ENCODE peak calls at places on chromosome 22, in four cellular contexts. L, H, A and Z are unnamed samples.

GRCh38 chr22:26768986-26769385 is 111.6 kb downstream of the MIAT start:
- DNase-seq in L (no peak), H (no peak), A (no peak), Z (peak; percentile 50)

GRCh38 chr22:39279170-39279850 is 34.5 kb upstream of the PDGFB start:
- DNase-seq in L (no peak), H (no peak), A (no peak), Z (no peak)

GRCh38 chr22:21073023-21073422 is 27.3 kb downstream of the LRRC74B start:
- DNase-seq in L (no peak), H (no peak), A (no peak), Z (no peak)

GRCh38 chr22:29773233-29773632 is 6.1 kb downstream of the UQCR10 start:
- DNase-seq in L (no peak), H (peak; percentile 80), A (no peak), Z (no peak)

GRCh38 chr22:30178180-30179126 is 68.1 kb downstream of the LIF start:
- DNase-seq in L (no peak), H (no peak), A (no peak), Z (no peak)

GRCh38 chr22:17549655-17550054 is 13.6 kb upstream of the SLC25A18 start:
- DNase-seq in L (no peak), H (no peak), A (no peak), Z (no peak)

GRCh38 chr22:37387793-37388192 is 39.5 kb downstream of the ELFN2 start:
- DNase-seq in L (no peak), H (no peak), A (no peak), Z (no peak)

GRCh38 chr22:37552560-37553163 is 7.6 kb upstream of the CDC42EP1 start:
- DNase-seq in L (no peak), H (no peak), A (peak; percentile 61), Z (peak; percentile 72)

GRCh38 chr22:29195964-29196666 is 9.6 kb upstream of the EMID1 start:
- DNase-seq in L (no peak), H (no peak), A (no peak), Z (no peak)

GRCh38 chr22:26979294-26979693 is 321.9 kb downstream of the MIAT start:
- DNase-seq in L (no peak), H (no peak), A (no peak), Z (no peak)

GRCh38 chr22:17910561-17911311 is 113.6 kb downstream of the MICAL3 start:
- DNase-seq in L (peak; percentile 92), H (peak; percentile 35), A (peak; percentile 88), Z (peak; percentile 88)

GRCh38 chr22:28031383-28031922 is 112.4 kb upstream of the PITPNB start:
- DNase-seq in L (peak; percentile 35), H (no peak), A (no peak), Z (no peak)

GRCh38 chr22:39527481-39527961 is 5.0 kb downstream of the RPS19BP1 start:
- DNase-seq in L (no peak), H (peak; percentile 19), A (no peak), Z (no peak)

DNA sequence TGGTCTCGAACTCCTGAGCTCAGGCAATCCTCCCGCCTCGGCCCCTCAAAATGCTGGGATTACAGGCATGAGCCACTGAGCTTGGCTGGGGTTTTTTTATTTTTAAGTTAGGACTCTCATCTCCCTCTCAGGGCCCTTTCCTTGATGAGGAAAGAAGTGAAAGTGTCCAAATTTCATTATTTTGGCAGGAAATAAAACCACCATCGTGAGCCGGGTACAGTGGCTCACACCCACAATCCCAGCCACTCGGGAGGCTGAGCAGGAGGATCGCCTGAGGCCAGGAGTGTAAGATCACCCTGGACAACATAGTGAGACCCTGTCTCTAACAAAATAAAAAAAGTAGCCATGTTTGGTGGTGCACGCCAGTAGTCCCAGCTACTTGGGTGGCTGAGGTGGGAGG is 99.4 kb downstream of the FBXO7 start:
- DNase-seq in L (peak; percentile 50), H (no peak), A (no peak), Z (no peak)
- H3K4me3 ChIP-seq in L (no peak overlapping the region), H (no peak overlapping the region), A (no peak overlapping the region), Z (no peak overlapping the region)

GRCh38 chr22:50276143-50276542 is 6.0 kb upstream of the MAPK11 start:
- DNase-seq in L (peak; percentile 91), H (peak; percentile 16), A (peak; percentile 51), Z (peak; percentile 67)
- TF ChIP-seq CTCF in L (peak; percentile 70), H (peak; percentile 63), A (peak; percentile 22), Z (no peak)

GRCh38 chr22:19467912-19468311 is 11.1 kb downstream of the UFD1 start:
- DNase-seq in L (no peak), H (no peak), A (no peak), Z (no peak)
- H3K4me3 ChIP-seq in L (no peak overlapping the region), H (no peak overlapping the region), A (no peak overlapping the region), Z (no peak overlapping the region)

DNA sequence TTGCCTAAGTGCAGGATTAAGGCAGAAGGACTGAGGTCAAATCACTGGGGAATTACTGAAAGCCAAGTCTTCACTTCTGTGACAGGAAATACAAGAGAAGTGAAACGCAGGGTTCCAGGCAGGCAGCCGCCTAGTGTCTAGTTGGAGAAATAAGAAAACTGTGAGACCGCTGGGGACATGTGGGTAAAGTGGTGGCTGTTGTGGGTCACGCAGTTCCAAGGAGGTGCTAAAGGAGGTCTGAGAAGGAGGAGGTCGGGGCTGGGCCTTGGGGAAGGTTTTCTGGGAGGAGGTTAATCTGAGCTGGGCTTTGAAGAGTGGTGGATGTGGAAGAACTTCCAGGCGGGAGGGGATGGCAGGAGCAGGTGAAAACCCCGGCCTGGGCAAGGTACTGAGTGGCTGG is 11.2 kb downstream of the MCM5 start:
- DNase-seq in L (no peak), H (no peak), A (no peak), Z (no peak)
- TF ChIP-seq CTCF in L (no peak), H (no peak), A (no peak), Z (no peak)

GRCh38 chr22:46065733-46066454 is 84.4 kb upstream of the PPARA start:
- DNase-seq in L (no peak), H (peak; percentile 32), A (no peak), Z (no peak)
- H3K4me3 ChIP-seq in L (peak overlapping the region; percentile 61), H (peak overlapping the region; percentile 66), A (peak overlapping the region; percentile 79), Z (no peak overlapping the region)

DNA sequence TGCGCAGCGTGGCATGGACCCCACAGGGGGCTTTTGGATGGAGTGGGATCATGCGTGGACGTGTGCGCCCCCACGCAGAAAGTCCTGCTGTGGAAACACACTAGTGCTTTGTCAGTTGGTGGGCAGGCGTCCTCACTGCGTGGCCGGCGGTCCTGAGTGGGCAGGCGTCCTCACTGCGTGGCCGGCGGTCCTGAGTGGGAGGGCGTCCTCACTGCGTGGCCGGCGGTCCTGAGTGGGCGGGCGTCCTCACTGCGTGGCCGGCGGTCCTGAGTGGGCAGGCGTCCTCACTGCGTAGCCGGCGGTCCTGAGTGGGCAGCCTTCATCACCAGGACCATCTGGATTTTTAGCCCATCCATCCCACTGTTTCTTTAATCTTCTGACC is 205.9 kb downstream of the TBC1D22A start:
- DNase-seq in L (no peak), H (no peak), A (no peak), Z (no peak)
- TF ChIP-seq CTCF in L (no peak), H (no peak), A (no peak), Z (no peak)

DNA sequence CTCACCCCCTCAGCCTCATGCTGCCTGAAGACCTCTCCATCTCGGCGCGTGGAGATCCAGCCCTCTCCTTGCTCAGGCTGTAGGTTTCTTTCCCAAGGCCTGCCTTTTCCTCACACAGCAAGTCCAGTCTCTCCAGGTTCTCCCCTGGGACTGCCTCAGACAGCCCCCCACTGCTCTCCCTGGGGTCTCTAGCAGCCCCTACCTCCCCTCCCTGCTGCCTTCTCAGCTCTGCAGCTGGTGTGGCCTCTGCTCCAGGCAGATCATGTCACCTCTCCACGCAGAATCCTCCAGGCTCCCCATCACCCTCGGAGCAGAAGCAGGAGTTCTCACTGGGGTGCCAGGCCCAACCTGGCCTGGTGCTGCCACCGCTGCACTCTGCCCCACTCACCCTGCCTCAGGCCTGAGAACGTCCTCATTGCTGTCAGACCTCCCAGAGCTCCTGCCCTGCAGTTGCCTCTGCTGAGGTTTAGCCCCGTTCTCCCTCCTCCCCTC is 15.2 kb downstream of the SMARCB1 start:
- DNase-seq in L (no peak), H (no peak), A (no peak), Z (no peak)
- H3K4me3 ChIP-seq in L (no peak overlapping the region), H (no peak overlapping the region), A (no peak overlapping the region), Z (no peak overlapping the region)

DNA sequence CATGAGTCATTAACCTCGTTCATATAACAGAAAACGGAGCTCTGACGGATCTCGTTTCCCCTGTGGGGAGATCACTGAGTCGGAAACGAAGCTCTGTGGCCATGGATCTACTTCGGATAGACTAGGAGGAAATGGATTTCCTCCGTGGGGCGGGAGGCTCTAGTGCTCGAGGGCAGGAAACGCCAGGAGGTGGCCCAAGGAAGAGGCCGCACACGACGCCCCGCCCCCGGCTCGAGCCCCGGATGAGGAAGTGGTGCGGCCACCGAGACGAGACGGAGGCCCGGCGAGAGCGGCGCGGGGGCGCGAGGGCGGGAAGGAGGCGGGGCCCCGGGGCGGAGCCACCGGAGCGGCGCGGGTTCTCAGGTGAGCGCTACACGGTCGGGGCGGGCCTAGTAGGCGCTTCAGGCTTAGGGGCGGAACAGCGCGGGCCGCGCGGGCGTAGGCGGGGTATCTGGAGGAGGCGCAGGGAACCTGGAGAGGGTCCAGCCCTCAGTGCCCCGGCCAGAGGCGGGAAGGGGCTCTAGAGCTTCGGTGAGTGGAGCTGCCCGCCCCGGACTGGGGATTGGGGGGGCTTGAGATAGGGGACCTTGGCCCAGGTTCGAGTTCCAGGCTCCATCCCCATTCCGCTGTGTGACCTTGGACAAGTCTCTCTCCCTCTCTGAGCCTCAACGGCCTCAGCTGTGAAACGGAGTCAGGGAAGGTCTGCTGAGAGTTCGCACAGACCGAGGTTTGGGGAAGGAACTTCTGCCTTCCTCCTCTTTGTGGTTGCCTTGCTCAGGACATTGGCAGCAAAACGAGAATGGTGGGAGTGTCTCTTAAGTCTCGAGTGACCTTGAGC is at the start of gene DEPDC5:
- DNase-seq in L (peak; percentile 96), H (peak; percentile 91), A (peak; percentile 91), Z (peak; percentile 91)
- TF ChIP-seq CTCF in L (no peak), H (no peak), A (no peak), Z (no peak)